ENCODE peak calls at places on chromosomes 7 and 10, in ten cellular contexts. B, I, P, H, N, K, X, V, U and L are unnamed samples.

GRCh38 chr7:23333671-23334246 is 34.6 kb downstream of the MALSU1 start:
- DNase-seq in B (no peak), I (no peak), P (no peak), H (peak), N (peak), K (peak), X (no peak), V (peak), U (no peak), L (no peak)

GRCh38 chr10:230758-231157 is 95.5 kb downstream of the ZMYND11 start:
- DNase-seq in B (no peak), I (peak), P (peak), H (no peak), N (no peak), K (no peak), X (no peak), V (peak), U (no peak), L (no peak)

GRCh38 chr7:155918720-155919399 is 106.6 kb upstream of the SHH start:
- DNase-seq in B (no peak), I (no peak), P (no peak), H (peak), N (peak), K (peak), X (no peak), V (peak), U (peak), L (peak)

GRCh38 chr10:74244097-74244685 is 93.2 kb downstream of the ADK start:
- DNase-seq in B (no peak), I (peak), P (no peak), H (peak), N (peak), K (peak), X (no peak), V (peak), U (no peak), L (peak)

GRCh38 chr10:30007406-30007805 is 52.0 kb downstream of the JCAD start:
- DNase-seq in B (no peak), I (no peak), P (no peak), H (no peak), N (no peak), K (no peak), X (no peak), V (peak), U (no peak), L (no peak)

GRCh38 chr7:815284-816216 is 16.7 kb upstream of the SUN1 start:
- DNase-seq in B (peak), I (peak), P (peak), H (no peak), N (no peak), K (no peak), X (no peak), V (no peak), U (no peak), L (peak)

GRCh38 chr7:36076073-36076472 is 77.0 kb upstream of the EEPD1 start:
- DNase-seq in B (no peak), I (no peak), P (no peak), H (no peak), N (no peak), K (no peak), X (no peak), V (no peak), U (no peak), L (no peak)

GRCh38 chr10:79028456-79029010 is 40.2 kb upstream of the ZMIZ1 start:
- DNase-seq in B (no peak), I (no peak), P (no peak), H (no peak), N (no peak), K (no peak), X (peak), V (no peak), U (no peak), L (no peak)

GRCh38 chr7:23353172-23353571 is 54.0 kb downstream of the MALSU1 start:
- DNase-seq in B (peak), I (no peak), P (no peak), H (no peak), N (no peak), K (no peak), X (no peak), V (no peak), U (no peak), L (no peak)

GRCh38 chr10:51937313-51937712 is 237.9 kb upstream of the CSTF2T start:
- DNase-seq in B (no peak), I (no peak), P (no peak), H (peak), N (peak), K (peak), X (no peak), V (peak), U (no peak), L (no peak)

GRCh38 chr7:109476409-109476808 is 906.7 kb downstream of the DNAJB9 start:
- DNase-seq in B (no peak), I (no peak), P (no peak), H (no peak), N (no peak), K (no peak), X (no peak), V (no peak), U (no peak), L (no peak)

GRCh38 chr10:52865213-52865612 is 92.6 kb upstream of the MBL2 start:
- DNase-seq in B (no peak), I (no peak), P (no peak), H (no peak), N (no peak), K (no peak), X (no peak), V (no peak), U (no peak), L (no peak)

GRCh38 chr10:77393411-77393810 is 244.2 kb downstream of the KCNMA1 start:
- DNase-seq in B (no peak), I (no peak), P (no peak), H (no peak), N (no peak), K (no peak), X (peak), V (no peak), U (no peak), L (no peak)

GRCh38 chr10:78177013-78177370 is 143.3 kb downstream of the RPS24 start:
- DNase-seq in B (no peak), I (no peak), P (no peak), H (no peak), N (no peak), K (no peak), X (no peak), V (no peak), U (no peak), L (no peak)

DNA sequence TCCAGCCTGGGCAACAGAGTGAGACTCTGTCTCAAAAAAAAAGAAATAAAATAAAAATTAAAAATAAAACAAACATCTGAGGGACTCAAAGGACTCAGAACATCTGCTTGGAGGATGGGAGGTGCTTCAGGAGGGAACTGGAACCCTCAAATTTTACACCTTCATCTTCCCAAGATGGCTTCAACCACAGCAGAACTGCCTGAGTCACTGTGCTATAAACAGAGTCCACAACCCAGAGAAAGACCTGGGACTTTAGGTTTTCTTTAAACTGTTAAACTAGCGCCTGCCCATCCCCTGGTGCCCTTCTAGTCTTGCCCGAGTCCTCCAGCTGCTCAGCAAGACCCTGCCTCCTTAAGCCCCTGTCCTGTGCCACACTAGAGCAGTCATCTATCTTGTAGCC is 40.8 kb downstream of the RGS10 start:
- DNase-seq in B (no peak), I (no peak), P (no peak), H (no peak), N (no peak), K (no peak), X (no peak), V (no peak), U (no peak), L (no peak)
- TF ChIP-seq CTCF in B (no peak), I (no peak), P (no peak), H (no peak), N (no peak), K (no peak), X (no peak), V (no peak), U (no peak), L (no peak)

DNA sequence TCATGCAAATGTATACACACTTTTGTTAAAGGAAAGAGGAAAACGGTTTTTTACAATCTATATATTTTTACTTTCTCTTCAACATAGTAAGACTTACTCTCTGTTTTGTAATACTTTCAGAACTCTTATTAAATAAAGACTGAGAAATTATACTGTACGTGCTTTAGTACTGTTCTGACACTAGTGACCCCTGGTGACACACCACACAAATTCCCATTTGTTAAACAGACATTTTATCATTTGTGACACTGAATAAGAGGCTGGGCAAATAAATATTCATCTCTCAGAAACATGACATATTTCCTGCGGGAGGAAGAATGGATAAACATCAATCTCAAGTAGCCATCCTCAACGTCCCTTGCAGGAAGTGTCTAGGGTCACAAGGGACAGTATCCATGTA is 68.9 kb upstream of the ZNF33B start:
- DNase-seq in B (no peak), I (no peak), P (no peak), H (no peak), N (no peak), K (no peak), X (no peak), V (no peak), U (no peak), L (no peak)
- TF ChIP-seq CTCF in B (no peak), I (no peak), P (no peak), H (no peak), N (no peak), K (no peak), X (no peak), V (no peak), U (no peak), L (no peak)

GRCh38 chr10:17805921-17806577 is 3.1 kb upstream of the MRC1 start:
- DNase-seq in B (no peak), I (no peak), P (no peak), H (no peak), N (no peak), K (no peak), X (no peak), V (no peak), U (no peak), L (no peak)
- TF ChIP-seq CTCF in B (no peak), I (no peak), P (no peak), H (no peak), N (peak), K (no peak), X (no peak), V (no peak), U (no peak), L (no peak)

DNA sequence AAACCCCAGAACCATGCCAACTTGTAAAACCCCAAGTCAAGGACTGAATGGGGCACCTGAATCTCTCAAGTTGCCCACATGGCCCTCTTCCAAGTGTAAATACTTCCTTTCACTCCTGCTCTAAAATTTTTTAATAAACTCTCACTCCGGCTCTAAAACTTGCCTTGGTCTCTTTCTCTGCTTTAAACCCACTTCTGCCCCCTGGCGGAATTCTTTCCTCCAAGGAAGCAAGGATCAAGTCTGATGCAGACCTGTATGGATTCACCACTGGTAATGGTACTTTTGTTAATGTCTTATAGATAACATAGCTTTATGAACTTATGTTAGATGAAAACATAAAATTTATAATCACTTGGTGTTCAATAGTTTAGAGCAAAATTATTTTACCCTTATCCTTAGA is 33.8 kb downstream of the SLC16A9 start:
- DNase-seq in B (no peak), I (no peak), P (peak), H (no peak), N (peak), K (no peak), X (no peak), V (no peak), U (no peak), L (peak)
- TF ChIP-seq CTCF in B (no peak), I (no peak), P (no peak), H (no peak), N (peak), K (peak), X (no peak), V (peak), U (no peak), L (no peak)

GRCh38 chr10:121394586-121394985 is 203.7 kb downstream of the FGFR2 start:
- DNase-seq in B (no peak), I (no peak), P (no peak), H (no peak), N (no peak), K (no peak), X (no peak), V (no peak), U (no peak), L (no peak)

GRCh38 chr10:121393522-121393921 is 204.7 kb downstream of the FGFR2 start:
- DNase-seq in B (no peak), I (no peak), P (no peak), H (no peak), N (no peak), K (no peak), X (no peak), V (no peak), U (no peak), L (no peak)

GRCh38 chr10:121392657-121393056 is 205.6 kb downstream of the FGFR2 start:
- DNase-seq in B (no peak), I (no peak), P (no peak), H (no peak), N (no peak), K (no peak), X (no peak), V (no peak), U (no peak), L (no peak)
- TF ChIP-seq CTCF in B (no peak), I (no peak), P (no peak), H (no peak), N (no peak), K (no peak), X (no peak), V (no peak), U (no peak), L (no peak)

DNA sequence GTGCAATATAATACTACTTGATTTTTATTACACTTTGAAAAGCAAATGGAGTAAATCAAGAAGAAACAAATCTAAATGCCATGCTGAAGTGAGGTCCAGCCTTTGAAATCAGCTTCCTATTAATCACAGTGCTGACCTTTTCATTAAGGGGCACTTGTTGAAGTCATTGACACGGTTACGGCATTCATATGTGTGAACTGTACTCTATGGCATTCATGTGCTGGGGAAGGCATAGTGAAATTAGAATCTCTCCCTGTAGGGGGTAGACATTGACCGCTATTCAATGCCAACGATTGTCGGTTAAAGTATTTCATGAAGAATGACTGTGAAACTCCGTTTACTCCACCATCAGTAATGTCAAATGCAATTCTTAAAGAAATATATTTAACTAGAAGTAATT is 296.1 kb upstream of the SEMA3A start:
- DNase-seq in B (no peak), I (no peak), P (no peak), H (peak), N (peak), K (peak), X (no peak), V (peak), U (no peak), L (no peak)
- TF ChIP-seq CTCF in B (no peak), I (peak), P (no peak), H (peak), N (peak), K (peak), X (peak), V (peak), U (peak), L (no peak)

DNA sequence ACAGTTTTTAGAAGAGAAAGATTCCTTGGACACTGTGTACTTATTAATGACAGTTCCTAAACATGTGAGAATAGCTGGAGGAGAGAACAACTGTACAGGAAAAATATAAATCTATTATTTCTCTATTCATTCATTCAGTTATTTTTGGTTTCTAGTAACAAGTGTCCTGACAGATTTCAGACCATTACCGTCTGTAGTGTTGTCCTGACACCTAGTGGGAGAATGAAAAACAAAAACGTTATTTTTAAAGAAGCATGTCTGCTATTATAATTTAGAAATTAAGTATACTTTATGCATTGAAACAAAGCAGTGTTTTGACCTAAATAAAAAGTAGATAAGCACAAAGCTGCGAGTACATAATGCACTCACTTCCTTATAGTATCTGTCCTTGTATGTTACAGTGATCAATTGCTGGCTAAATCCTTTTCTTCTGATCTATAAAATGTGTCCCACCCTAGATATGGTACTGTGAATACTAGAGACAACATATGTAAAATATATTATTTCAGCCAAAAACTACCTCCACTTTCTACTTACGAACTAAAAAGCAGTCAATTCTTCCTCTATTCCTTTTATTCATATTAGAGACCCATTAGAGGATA is 575.6 kb downstream of the ARL4A start:
- DNase-seq in B (peak), I (peak), P (no peak), H (peak), N (peak), K (peak), X (no peak), V (peak), U (no peak), L (peak)
- TF ChIP-seq CTCF in B (peak), I (peak), P (peak), H (peak), N (peak), K (peak), X (peak), V (peak), U (peak), L (peak)